ENCODE peak calls at places on chromosomes 16 and 17, in five cellular contexts. V, M, Y, F and T are unnamed samples.

GRCh38 chr16:11164482-11165270 is 91.3 kb downstream of the SOCS1 start:
- DNase-seq in M (no peak), Y (peak; percentile 76), V (no peak), F (peak; percentile 41), T (no peak)

GRCh38 chr17:32563583-32563982 is 76.8 kb downstream of the CDK5R1 start:
- DNase-seq in Y (no peak), M (no peak), V (no peak), F (no peak), T (no peak)

GRCh38 chr16:4264546-4264945 is 8.3 kb downstream of the TFAP4 start:
- DNase-seq in Y (no peak), V (no peak), M (no peak), F (no peak), T (no peak)

GRCh38 chr16:31177136-31177535 is 2.8 kb upstream of the FUS start:
- DNase-seq in V (no peak), F (no peak), Y (no peak), M (no peak), T (no peak)

GRCh38 chr16:12296991-12297390 is 320.5 kb downstream of the SNX29 start:
- DNase-seq in M (no peak), V (no peak), Y (no peak), F (no peak), T (no peak)

GRCh38 chr16:17777461-17777863 is 306.7 kb upstream of the XYLT1 start:
- DNase-seq in Y (no peak), F (no peak), M (no peak), V (no peak), T (no peak)

GRCh38 chr17:9522074-9522473 is 53.5 kb downstream of the STX8 start:
- DNase-seq in M (peak; percentile 18), Y (peak; percentile 75), F (no peak), V (peak; percentile 31), T (no peak)

GRCh38 chr17:4229627-4230026 is 34.2 kb downstream of the ANKFY1 start:
- DNase-seq in V (no peak), F (peak; percentile 29), M (peak; percentile 56), Y (no peak), T (no peak)

GRCh38 chr17:73786286-73786743 is 142.1 kb upstream of the SDK2 start:
- DNase-seq in F (peak; percentile 17), M (no peak), Y (peak; percentile 89), V (peak; percentile 54), T (peak; percentile 57)

GRCh38 chr17:12730931-12731521 is 58.3 kb upstream of the ARHGAP44 start:
- DNase-seq in V (peak; percentile 9), Y (peak; percentile 45), F (peak; percentile 86), M (no peak), T (peak; percentile 81)

GRCh38 chr17:19421926-19422325 is 10.9 kb downstream of the RNF112 start:
- DNase-seq in Y (no peak), V (no peak), M (no peak), F (no peak), T (no peak)

GRCh38 chr17:75457047-75457654 is 716 bp downstream of the TMEM94 start:
- DNase-seq in V (no peak), Y (peak; percentile 73), F (peak; percentile 31), M (no peak), T (peak; percentile 54)

GRCh38 chr17:1179112-1179634 is 608 bp downstream of the ABR start:
- DNase-seq in Y (peak; percentile 44), F (no peak), M (no peak), V (no peak), T (no peak)

GRCh38 chr17:3946711-3947235 is 17.5 kb downstream of the ATP2A3 start:
- DNase-seq in Y (no peak), V (no peak), F (no peak), M (no peak), T (no peak)

GRCh38 chr16:77290451-77291110 is 91.4 kb downstream of the SYCE1L start:
- DNase-seq in M (no peak), F (no peak), Y (no peak), V (no peak), T (peak; percentile 70)

GRCh38 chr16:57959121-57959520 is 11.8 kb downstream of the CNGB1 start:
- DNase-seq in M (no peak), V (no peak), F (no peak), Y (no peak), T (no peak)

GRCh38 chr17:43155666-43156065 is 15.3 kb upstream of the NBR1 start:
- DNase-seq in V (no peak), Y (no peak), M (no peak), F (no peak), T (peak; percentile 55)

GRCh38 chr16:72189865-72190371 is 18.0 kb upstream of the PMFBP1 start:
- DNase-seq in F (no peak), V (no peak), Y (no peak), M (peak; percentile 36), T (no peak)

GRCh38 chr16:85286970-85287814 is 174.9 kb upstream of the CIBAR2 start:
- DNase-seq in F (no peak), V (no peak), M (no peak), Y (no peak), T (no peak)

GRCh38 chr17:4472281-4472680 is 26.4 kb upstream of the SPNS2 start:
- DNase-seq in Y (no peak), V (no peak), F (no peak), M (no peak), T (no peak)

GRCh38 chr17:72176902-72177660 is 56.3 kb downstream of the SOX9 start:
- DNase-seq in M (no peak), Y (no peak), F (no peak), V (no peak), T (peak; percentile 12)

GRCh38 chr17:75323043-75323591 is 33.9 kb upstream of the SLC25A19 start:
- DNase-seq in V (peak; percentile 83), F (peak; percentile 88), M (peak; percentile 97), Y (peak; percentile 93), T (peak; percentile 88)

GRCh38 chr17:33292981-33293867 is at the start of gene ASIC2:
- DNase-seq in V (peak; percentile 40), F (no peak), M (no peak), Y (peak; percentile 89), T (no peak)

GRCh38 chr17:30332057-30332542 is 1.8 kb downstream of the TMIGD1 start:
- DNase-seq in V (no peak), F (no peak), M (no peak), Y (no peak), T (no peak)

GRCh38 chr17:7767425-7768021 is 50.0 kb downstream of the DNAH2 start:
- DNase-seq in V (no peak), M (no peak), F (peak; percentile 46), Y (no peak), T (no peak)

GRCh38 chr17:8387914-8388651 is 5.1 kb upstream of the RPL26 start:
- DNase-seq in M (no peak), Y (no peak), F (no peak), V (no peak), T (no peak)

GRCh38 chr17:70780031-70780430 is 610.7 kb downstream of the KCNJ2 start:
- DNase-seq in V (no peak), F (no peak), M (no peak), Y (no peak), T (no peak)

GRCh38 chr16:15509593-15510520 is 75.5 kb downstream of the BMERB1 start:
- DNase-seq in Y (peak; percentile 52), V (no peak), M (no peak), F (no peak), T (no peak)

GRCh38 chr17:80773243-80773991 is 218.2 kb upstream of the CHMP6 start:
- DNase-seq in Y (peak; percentile 57), V (no peak), F (no peak), M (no peak), T (peak; percentile 28)

GRCh38 chr16:3022697-3023414 is 886 bp downstream of the HCFC1R1 start:
- DNase-seq in V (no peak), Y (no peak), M (no peak), F (no peak), T (no peak)

GRCh38 chr16:3022208-3022696 is 1.5 kb downstream of the HCFC1R1 start:
- DNase-seq in M (peak; percentile 87), Y (peak; percentile 81), F (peak; percentile 96), V (peak; percentile 84), T (peak; percentile 90)

GRCh38 chr16:3023669-3024478 is at the start of the genes HCFC1R1 and THOC6:
- DNase-seq in F (peak; percentile 99), M (peak; percentile 95), V (peak; percentile 83), Y (peak; percentile 99), T (peak; percentile 97)

GRCh38 chr16:3021449-3022207 is 1.5 kb downstream of the TNFRSF12A start:
- DNase-seq in V (peak; percentile 72), F (peak; percentile 88), M (peak; percentile 66), Y (peak; percentile 96), T (peak; percentile 92)

GRCh38 chr16:3023415-3023668 is 400 bp downstream of the HCFC1R1 start:
- DNase-seq in F (peak; percentile 75), V (peak; percentile 51), Y (no peak), M (no peak), T (no peak)
- H3K4me1 ChIP-seq in F (peaks cover 72% of the 10 kb centered on the region), V (peaks cover 30% of the 10 kb centered on the region), Y (peaks cover 19% of the 10 kb centered on the region), M (no peaks in the 10 kb centered on the region), T (peaks cover 26% of the 10 kb centered on the region)

DNA sequence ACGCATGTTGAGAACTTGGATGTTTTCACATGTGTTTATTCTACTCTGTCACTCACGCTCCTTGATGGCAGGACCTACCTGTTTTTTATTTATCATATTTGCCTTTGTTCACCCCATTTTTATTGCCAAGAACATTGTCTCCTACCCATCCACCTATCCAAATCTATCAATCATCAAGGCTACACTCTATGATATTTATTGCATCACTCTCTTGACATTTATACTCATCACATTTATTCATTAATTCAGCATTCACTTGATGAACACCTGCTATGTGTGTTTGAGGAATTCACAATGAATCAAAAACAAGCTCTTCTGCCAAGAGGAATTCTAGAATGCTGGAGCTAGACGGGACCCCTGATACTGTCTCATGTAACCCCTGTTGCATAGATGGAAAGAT is 94.5 kb upstream of the ZNF469 start:
- DNase-seq in V (no peak), M (no peak), F (no peak), Y (no peak), T (no peak)
- H3K9me3 ChIP-seq in V (peaks cover 67% of the 10 kb centered on the region), M (peaks cover 31% of the 10 kb centered on the region), F (peaks cover 4% of the 10 kb centered on the region), Y (peaks cover 4% of the 10 kb centered on the region), T (peaks cover 32% of the 10 kb centered on the region)

DNA sequence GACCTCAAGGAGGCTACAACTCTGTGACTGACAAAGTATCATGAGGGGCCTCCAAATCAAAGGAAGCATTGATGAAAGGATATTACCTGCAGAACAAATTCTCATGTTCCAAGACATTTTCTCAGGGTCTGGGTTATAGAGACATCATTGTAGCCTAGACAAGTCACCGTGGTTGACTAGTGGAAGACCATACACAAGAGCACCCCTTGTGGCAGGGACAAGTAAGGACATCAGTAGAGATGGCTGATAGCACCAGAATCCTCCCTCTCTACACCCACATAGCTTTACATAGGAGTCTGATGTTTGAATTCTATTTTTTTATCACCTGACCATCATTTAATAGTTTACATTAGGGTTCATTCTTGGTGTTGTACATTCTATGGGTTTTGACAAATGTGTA is 32.5 kb upstream of the CDH8 start:
- DNase-seq in M (no peak), Y (peak; percentile 24), F (no peak), V (no peak), T (no peak)
- TF ChIP-seq CTCF in M (no peak), Y (peak; percentile 47), F (no peak), V (no peak), T (peak; percentile 38)

GRCh38 chr17:61401280-61402072 is 1.8 kb downstream of the TBX2 start:
- DNase-seq in Y (peak; percentile 21), M (no peak), V (no peak), F (no peak), T (no peak)
- H3K4me1 ChIP-seq in Y (peaks cover 25% of the 10 kb centered on the region), M (no peaks in the 10 kb centered on the region), V (peaks cover 10% of the 10 kb centered on the region), F (peaks cover 71% of the 10 kb centered on the region), T (peaks cover 5% of the 10 kb centered on the region)

GRCh38 chr16:35186045-35186759 is 1726.8 kb downstream of the TP53TG3F start:
- DNase-seq in M (no peak), V (no peak), F (no peak), Y (no peak), T (no peak)
- H3K9me3 ChIP-seq in M (peaks cover 39% of the 10 kb centered on the region), V (no peaks in the 10 kb centered on the region), F (no peaks in the 10 kb centered on the region), Y (peaks cover 17% of the 10 kb centered on the region), T (no peaks in the 10 kb centered on the region)

GRCh38 chr17:49585422-49586027 is 9.9 kb downstream of the NXPH3 start:
- DNase-seq in V (peak; percentile 72), F (no peak), M (no peak), Y (peak; percentile 71), T (peak; percentile 84)
- TF ChIP-seq CTCF in V (no peak), F (no peak), M (no peak), Y (peak; percentile 56), T (peak; percentile 84)